ENCODE peak calls at places on chromosomes 7 and 10, in four cellular contexts. One of them, this sample, is unnamed.

GRCh38 chr10:60846173-60846572 is 67.9 kb downstream of the CDK1 start:
- DNase-seq in IMR-90: peak
- DNase-seq in neural progenitor cell: no peak
- DNase-seq in fibroblast of lung: peak
- DNase-seq in this sample: no peak

GRCh38 chr7:155674556-155674955 is 30.1 kb downstream of the RBM33 start:
- DNase-seq in IMR-90: no peak
- DNase-seq in neural progenitor cell: no peak
- DNase-seq in fibroblast of lung: no peak
- DNase-seq in this sample: no peak

GRCh38 chr7:4204530-4205165 is 477.4 kb upstream of the FOXK1 start:
- DNase-seq in IMR-90: no peak
- DNase-seq in neural progenitor cell: peak
- DNase-seq in fibroblast of lung: no peak
- DNase-seq in this sample: peak

GRCh38 chr7:131882321-131882720 is 325.9 kb upstream of the PODXL start:
- DNase-seq in IMR-90: no peak
- DNase-seq in neural progenitor cell: no peak
- DNase-seq in fibroblast of lung: no peak
- DNase-seq in this sample: no peak

GRCh38 chr10:4532467-4532866 is 293.5 kb upstream of the AKR1E2 start:
- DNase-seq in IMR-90: peak
- DNase-seq in neural progenitor cell: no peak
- DNase-seq in fibroblast of lung: peak
- DNase-seq in this sample: no peak

GRCh38 chr7:87435546-87435945 is 39.9 kb downstream of the ABCB4 start:
- DNase-seq in IMR-90: peak
- DNase-seq in neural progenitor cell: no peak
- DNase-seq in fibroblast of lung: peak
- DNase-seq in this sample: no peak

GRCh38 chr10:91901784-91902677 is 7.3 kb downstream of the FGFBP3 start:
- DNase-seq in IMR-90: peak
- DNase-seq in neural progenitor cell: no peak
- DNase-seq in fibroblast of lung: peak
- DNase-seq in this sample: peak

GRCh38 chr10:47458466-47459154 is 25.3 kb downstream of the ANXA8 start:
- DNase-seq in IMR-90: peak
- DNase-seq in neural progenitor cell: no peak
- DNase-seq in fibroblast of lung: peak
- DNase-seq in this sample: peak

GRCh38 chr7:129298268-129298893 is 73.6 kb downstream of the AHCYL2 start:
- DNase-seq in IMR-90: peak
- DNase-seq in neural progenitor cell: peak
- DNase-seq in fibroblast of lung: peak
- DNase-seq in this sample: peak

GRCh38 chr10:119198438-119198837 is 8.9 kb upstream of the GRK5 start:
- DNase-seq in IMR-90: no peak
- DNase-seq in neural progenitor cell: peak
- DNase-seq in fibroblast of lung: no peak
- DNase-seq in this sample: no peak

GRCh38 chr10:21217107-21217506 is 308.4 kb downstream of the SKIDA1 start:
- DNase-seq in IMR-90: no peak
- DNase-seq in neural progenitor cell: no peak
- DNase-seq in fibroblast of lung: no peak
- DNase-seq in this sample: no peak

GRCh38 chr10:111129348-111129747 is 52.5 kb downstream of the ADRA2A start:
- DNase-seq in IMR-90: no peak
- DNase-seq in neural progenitor cell: no peak
- DNase-seq in fibroblast of lung: no peak
- DNase-seq in this sample: no peak

GRCh38 chr10:34655286-34656170 is 159.6 kb downstream of the PARD3 start:
- DNase-seq in IMR-90: peak
- DNase-seq in neural progenitor cell: peak
- DNase-seq in fibroblast of lung: peak
- DNase-seq in this sample: peak

GRCh38 chr10:74855027-74855426 is 28.6 kb downstream of the KAT6B start:
- DNase-seq in IMR-90: no peak
- DNase-seq in neural progenitor cell: no peak
- DNase-seq in fibroblast of lung: no peak
- DNase-seq in this sample: no peak

GRCh38 chr7:138204285-138204988 is 128.2 kb downstream of the AKR1D1 start:
- DNase-seq in IMR-90: no peak
- DNase-seq in neural progenitor cell: no peak
- DNase-seq in fibroblast of lung: peak
- DNase-seq in this sample: no peak
- H3K4me2 ChIP-seq in IMR-90: no peak
- H3K4me2 ChIP-seq in neural progenitor cell: peak
- H3K4me2 ChIP-seq in fibroblast of lung: no peak
- H3K4me2 ChIP-seq in this sample: no peak

DNA sequence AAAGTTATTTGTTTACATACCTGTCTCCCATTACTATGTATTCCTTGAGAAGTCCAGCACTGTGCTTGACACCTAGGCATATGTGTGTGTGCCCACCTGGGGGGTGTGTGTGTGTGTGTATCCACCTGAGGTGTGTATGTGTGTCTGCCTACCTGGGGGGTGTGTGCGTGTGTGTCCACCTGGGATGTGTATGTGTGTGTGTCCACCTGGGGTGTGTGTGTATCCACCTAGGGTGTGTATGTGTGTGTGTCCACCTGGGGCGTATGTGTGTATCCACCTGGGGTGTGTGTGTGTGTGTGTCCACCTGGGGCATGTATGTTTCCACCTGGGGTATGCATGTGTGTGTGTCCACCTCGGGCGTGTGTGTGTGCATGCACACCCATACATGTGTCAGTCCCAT is 603.5 kb downstream of the PHTF2 start:
- DNase-seq in IMR-90: no peak
- DNase-seq in neural progenitor cell: no peak
- DNase-seq in fibroblast of lung: no peak
- DNase-seq in this sample: no peak
- TF ChIP-seq CTCF in IMR-90: no peak
- TF ChIP-seq CTCF in neural progenitor cell: no peak
- TF ChIP-seq CTCF in fibroblast of lung: no peak
- TF ChIP-seq CTCF in this sample: no peak

GRCh38 chr10:79145174-79145483 is 76.4 kb downstream of the ZMIZ1 start:
- DNase-seq in IMR-90: no peak
- DNase-seq in neural progenitor cell: no peak
- DNase-seq in fibroblast of lung: no peak
- DNase-seq in this sample: no peak
- H3K4me2 ChIP-seq in IMR-90: no peak
- H3K4me2 ChIP-seq in neural progenitor cell: peak
- H3K4me2 ChIP-seq in fibroblast of lung: no peak
- H3K4me2 ChIP-seq in this sample: no peak

GRCh38 chr7:151768805-151769188 is 108.1 kb downstream of the PRKAG2 start:
- DNase-seq in IMR-90: no peak
- DNase-seq in neural progenitor cell: no peak
- DNase-seq in fibroblast of lung: no peak
- DNase-seq in this sample: no peak
- TF ChIP-seq CTCF in IMR-90: no peak
- TF ChIP-seq CTCF in neural progenitor cell: no peak
- TF ChIP-seq CTCF in fibroblast of lung: no peak
- TF ChIP-seq CTCF in this sample: no peak

GRCh38 chr7:84228526-84228925 is 33.9 kb upstream of the SEMA3A start:
- DNase-seq in IMR-90: no peak
- DNase-seq in neural progenitor cell: peak
- DNase-seq in fibroblast of lung: no peak
- DNase-seq in this sample: no peak
- H3K4me2 ChIP-seq in IMR-90: no peak
- H3K4me2 ChIP-seq in neural progenitor cell: peak
- H3K4me2 ChIP-seq in fibroblast of lung: no peak
- H3K4me2 ChIP-seq in this sample: no peak